ENCODE peak calls at places on chromosomes 16 and 17, in six cellular contexts. W is AG04450, I is left lung, X is GM12865, E is astrocyte of the spinal cord, T is neural progenitor cell. S is an unnamed sample.

GRCh38 chr16:379183-379960 is 2.4 kb downstream of the PGAP6 start:
- DNase-seq in I (peak), X (no peak), E (no peak), T (no peak), W (no peak), S (no peak)

GRCh38 chr17:61294777-61295176 is 104.9 kb upstream of the TBX2 start:
- DNase-seq in W (no peak), X (peak), E (peak), T (peak), I (no peak), S (no peak)

GRCh38 chr16:15509593-15510520 is 75.5 kb downstream of the BMERB1 start:
- DNase-seq in W (no peak), X (no peak), E (peak), I (no peak), T (peak), S (peak)

GRCh38 chr16:23318639-23319038 is 16.5 kb downstream of the SCNN1B start:
- DNase-seq in W (no peak), I (no peak), X (no peak), E (no peak), T (no peak), S (no peak)

GRCh38 chr17:62581769-62582168 is 45.7 kb upstream of the MRC2 start:
- DNase-seq in X (no peak), E (no peak), W (no peak), T (no peak), I (no peak), S (no peak)

GRCh38 chr17:30222741-30223175 is 12.7 kb downstream of the SLC6A4 start:
- DNase-seq in I (no peak), T (peak), E (no peak), W (no peak), X (no peak), S (no peak)

GRCh38 chr17:40542562-40543411 is 22.5 kb downstream of the CCR7 start:
- DNase-seq in I (no peak), E (peak), T (no peak), W (peak), X (peak), S (peak)

GRCh38 chr17:39487946-39488345 is 26.7 kb downstream of the CDK12 start:
- DNase-seq in E (no peak), W (no peak), I (no peak), X (no peak), T (no peak), S (no peak)

GRCh38 chr17:34161600-34161999 is 93.5 kb upstream of the CCL2 start:
- DNase-seq in T (no peak), I (no peak), E (no peak), X (no peak), W (no peak), S (no peak)

GRCh38 chr17:34167359-34167758 is 87.7 kb upstream of the CCL2 start:
- DNase-seq in W (no peak), E (no peak), I (no peak), T (no peak), X (no peak), S (no peak)

GRCh38 chr17:34166394-34166793 is 88.7 kb upstream of the CCL2 start:
- DNase-seq in W (no peak), X (no peak), I (no peak), T (no peak), E (no peak), S (no peak)

GRCh38 chr17:34163123-34163522 is 92.0 kb upstream of the CCL2 start:
- DNase-seq in X (no peak), W (no peak), I (no peak), E (no peak), T (no peak), S (no peak)

GRCh38 chr17:34163681-34164080 is 91.4 kb upstream of the CCL2 start:
- DNase-seq in I (no peak), T (peak), E (no peak), X (peak), W (no peak), S (no peak)
- TF ChIP-seq CTCF in I (peak), T (peak), E (no peak), X (peak), W (peak), S (no peak)

DNA sequence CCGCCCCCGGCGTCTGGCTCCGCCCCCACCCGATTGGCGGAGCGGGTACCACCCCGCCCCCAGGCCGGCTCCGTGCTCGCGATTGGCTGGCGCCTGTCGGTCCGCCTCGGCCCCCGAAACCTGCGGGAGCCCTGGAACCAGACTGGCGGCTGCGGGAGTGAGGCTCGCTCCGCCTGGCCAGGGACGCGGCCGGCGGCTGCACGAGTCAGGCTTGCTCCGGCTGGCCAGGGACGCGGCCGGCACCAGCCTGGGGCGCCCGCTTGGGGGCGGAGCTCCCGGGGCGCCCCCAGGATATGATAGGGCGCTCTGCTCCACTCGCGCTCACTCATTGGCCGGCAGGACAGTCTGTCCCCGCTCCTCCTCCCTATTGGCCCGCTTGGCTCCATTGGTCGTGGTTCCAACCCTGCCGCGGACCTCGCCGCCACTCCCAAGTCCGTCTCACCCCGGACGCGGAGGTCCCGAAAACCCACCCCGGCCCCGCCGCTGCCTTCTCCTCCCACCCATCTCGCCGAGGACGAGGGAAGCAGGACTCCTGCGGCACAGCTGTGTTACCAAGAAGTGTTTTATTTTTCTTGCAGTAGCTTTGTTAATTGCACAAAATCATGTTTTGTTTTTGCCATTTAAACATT is 340 bp upstream of the ROGDI start:
- DNase-seq in E (peak), X (peak), T (peak), W (peak), I (peak), S (peak)
- TF ChIP-seq CTCF in E (no peak), X (no peak), T (no peak), W (no peak), I (peak), S (no peak)

GRCh38 chr16:73530529-73530928 is 482.6 kb upstream of the ZFHX3 start:
- DNase-seq in I (no peak), X (no peak), W (no peak), E (no peak), T (no peak), S (no peak)

GRCh38 chr16:73531021-73531420 is 483.1 kb upstream of the ZFHX3 start:
- DNase-seq in W (no peak), E (no peak), I (no peak), X (no peak), T (no peak), S (no peak)

GRCh38 chr16:73529303-73530012 is 481.5 kb upstream of the ZFHX3 start:
- DNase-seq in W (no peak), X (no peak), E (no peak), T (no peak), I (no peak), S (no peak)

GRCh38 chr16:73523209-73523608 is 475.3 kb upstream of the ZFHX3 start:
- DNase-seq in E (no peak), W (no peak), X (no peak), T (no peak), I (no peak), S (no peak)

GRCh38 chr16:73527191-73527590 is 479.3 kb upstream of the ZFHX3 start:
- DNase-seq in I (no peak), W (no peak), T (no peak), X (peak), E (no peak), S (no peak)
- TF ChIP-seq CTCF in I (no peak), W (no peak), T (no peak), X (no peak), E (no peak), S (no peak)

DNA sequence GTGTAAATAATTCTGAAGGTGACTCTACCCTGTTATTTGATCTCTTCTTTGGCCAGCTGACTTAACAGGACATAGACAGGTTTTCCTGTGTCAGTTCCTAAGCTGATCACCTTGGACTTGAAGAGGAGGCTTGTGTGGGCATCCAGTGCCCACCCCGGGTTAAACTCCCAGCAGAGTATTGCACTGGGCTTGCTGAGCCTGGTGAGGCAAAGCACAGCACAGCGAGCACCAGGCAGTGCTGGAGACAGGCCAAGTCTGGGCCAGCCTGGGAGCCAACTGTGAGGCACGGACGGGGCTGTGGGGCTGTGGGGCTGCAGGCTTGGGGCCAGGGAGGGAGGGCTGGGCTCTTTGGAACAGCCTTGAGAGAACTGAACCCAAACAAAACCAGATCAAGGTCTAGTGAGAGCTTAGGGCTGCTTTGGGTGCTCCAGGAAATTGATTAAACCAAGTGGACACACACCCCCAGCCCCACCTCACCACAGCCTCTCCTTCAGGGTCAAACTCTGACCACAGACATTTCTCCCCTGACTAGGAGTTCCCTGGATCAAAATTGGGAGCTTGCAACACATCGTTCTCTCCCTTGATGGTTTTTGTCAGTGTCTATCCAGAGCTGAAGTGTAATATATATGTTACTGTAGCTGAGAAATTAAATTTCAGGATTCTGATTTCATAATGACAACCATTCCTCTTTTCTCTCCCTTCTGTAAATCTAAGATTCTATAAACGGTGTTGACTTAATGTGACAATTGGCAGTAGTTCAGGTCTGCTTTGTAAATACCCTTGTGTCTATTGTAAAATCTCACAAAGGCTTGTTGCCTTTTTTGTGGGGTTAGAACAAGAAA is 5.1 kb downstream of the STH start:
- DNase-seq in W (no peak), I (no peak), T (no peak), X (no peak), E (peak), S (no peak)
- TF ChIP-seq CTCF in W (no peak), I (no peak), T (no peak), X (no peak), E (no peak), S (no peak)

GRCh38 chr17:4490637-4491061 is 8.0 kb upstream of the SPNS2 start:
- DNase-seq in W (no peak), T (no peak), E (no peak), X (no peak), I (no peak), S (no peak)
- TF ChIP-seq CTCF in W (no peak), T (no peak), E (no peak), X (no peak), I (no peak), S (no peak)

GRCh38 chr17:44221862-44222111 is 2.3 kb upstream of the UBTF start:
- DNase-seq in W (no peak), I (no peak), X (no peak), T (no peak), E (no peak), S (no peak)

GRCh38 chr17:44222112-44222869 is 2.8 kb upstream of the UBTF start:
- DNase-seq in E (peak), X (peak), T (peak), I (peak), W (no peak), S (peak)

GRCh38 chr17:44220211-44221071 is 966 bp upstream of the UBTF start:
- DNase-seq in W (no peak), X (peak), T (peak), I (peak), E (peak), S (peak)

GRCh38 chr17:44219636-44220210 is at the start of gene UBTF:
- DNase-seq in X (peak), W (no peak), E (peak), T (peak), I (no peak), S (peak)

DNA sequence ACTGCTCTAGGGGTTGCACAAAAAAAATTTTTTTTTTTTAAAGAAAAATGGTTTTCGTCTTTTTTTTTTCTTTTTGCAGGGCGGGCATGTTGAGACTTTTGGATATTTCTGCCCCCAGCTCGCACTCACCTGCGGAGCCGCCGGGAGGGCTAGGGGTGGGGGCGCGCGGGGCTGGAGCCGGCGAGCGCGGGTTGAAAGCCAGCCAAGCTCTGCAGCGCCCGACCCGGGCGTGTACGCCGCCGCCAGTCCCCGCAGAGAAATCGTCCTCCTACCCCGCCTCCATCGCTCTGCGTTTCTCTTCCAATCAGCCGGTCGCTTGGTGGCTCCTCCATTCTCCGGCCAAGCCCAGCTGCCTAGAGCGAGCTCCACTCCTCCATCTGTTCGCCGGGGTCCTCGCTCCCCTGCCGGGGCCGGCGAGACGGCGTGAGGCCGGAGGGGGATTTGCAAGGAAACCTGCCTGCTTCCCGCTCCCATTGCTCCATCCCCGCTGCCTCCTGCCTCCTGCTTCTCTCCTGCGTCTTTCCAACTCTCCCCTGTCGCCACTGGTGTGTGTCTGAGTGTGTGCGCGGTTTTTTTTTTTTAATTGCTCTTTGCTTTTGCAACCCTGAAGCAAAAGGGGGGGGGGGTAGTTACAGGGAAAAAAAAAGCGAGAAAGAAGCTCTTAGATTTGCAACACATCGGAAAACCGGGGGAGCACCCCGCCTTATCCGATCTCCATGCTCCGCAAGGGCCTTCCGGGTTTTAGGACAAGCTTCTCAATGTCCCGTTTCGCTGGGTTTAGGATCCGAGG is 1.8 kb upstream of the UBTF start:
- DNase-seq in X (peak), E (peak), T (peak), I (peak), W (no peak), S (peak)
- TF ChIP-seq CTCF in X (no peak), E (no peak), T (no peak), I (no peak), W (no peak), S (no peak)

S was measured in activated CD8-positive, alpha-beta T cell treated with anti-CD3 and anti-CD28 coated beads for 36 hours.